ENCODE peak calls at places on chromosomes 13 and 19, in five cellular contexts. One of them, this sample, is unnamed.

GRCh38 chr13:46641274-46642081 is 88.5 kb downstream of the LRCH1 start:
- DNase-seq in neural progenitor cell: no peak
- DNase-seq in astrocyte: no peak
- DNase-seq in trophoblast cell: peak
- DNase-seq in mammary epithelial cell: no peak
- DNase-seq in this sample: no peak

GRCh38 chr13:103351035-103351828 is 285.0 kb upstream of the SLC10A2 start:
- DNase-seq in neural progenitor cell: peak
- DNase-seq in astrocyte: peak
- DNase-seq in trophoblast cell: peak
- DNase-seq in mammary epithelial cell: peak
- DNase-seq in this sample: no peak

GRCh38 chr19:37519890-37520289 is 13.2 kb downstream of the ZNF793 start:
- DNase-seq in neural progenitor cell: no peak
- DNase-seq in astrocyte: peak
- DNase-seq in trophoblast cell: peak
- DNase-seq in mammary epithelial cell: peak
- DNase-seq in this sample: peak

GRCh38 chr19:56712609-56713008 is 41.1 kb upstream of the ZNF835 start:
- DNase-seq in neural progenitor cell: no peak
- DNase-seq in astrocyte: no peak
- DNase-seq in trophoblast cell: no peak
- DNase-seq in mammary epithelial cell: no peak
- DNase-seq in this sample: no peak

GRCh38 chr19:3046621-3047306 is 15.5 kb downstream of the TLE5 start:
- DNase-seq in neural progenitor cell: peak
- DNase-seq in astrocyte: no peak
- DNase-seq in trophoblast cell: no peak
- DNase-seq in mammary epithelial cell: no peak
- DNase-seq in this sample: no peak

GRCh38 chr13:48816696-48817095 is 159.0 kb upstream of the FNDC3A start:
- DNase-seq in neural progenitor cell: no peak
- DNase-seq in astrocyte: no peak
- DNase-seq in trophoblast cell: peak
- DNase-seq in mammary epithelial cell: peak
- DNase-seq in this sample: no peak

GRCh38 chr19:58362272-58362994 is at the start of gene ZNF497:
- DNase-seq in neural progenitor cell: peak
- DNase-seq in astrocyte: peak
- DNase-seq in trophoblast cell: peak
- DNase-seq in mammary epithelial cell: peak
- DNase-seq in this sample: peak

GRCh38 chr13:41050041-41050440 is 11.3 kb upstream of the WBP4 start:
- DNase-seq in neural progenitor cell: no peak
- DNase-seq in astrocyte: no peak
- DNase-seq in trophoblast cell: no peak
- DNase-seq in mammary epithelial cell: no peak
- DNase-seq in this sample: no peak

GRCh38 chr19:39951686-39952085 is 17.3 kb upstream of the FCGBP start:
- DNase-seq in neural progenitor cell: no peak
- DNase-seq in astrocyte: peak
- DNase-seq in trophoblast cell: no peak
- DNase-seq in mammary epithelial cell: peak
- DNase-seq in this sample: no peak

GRCh38 chr13:32746474-32746873 is 160.2 kb downstream of the PDS5B start:
- DNase-seq in neural progenitor cell: no peak
- DNase-seq in astrocyte: peak
- DNase-seq in trophoblast cell: peak
- DNase-seq in mammary epithelial cell: no peak
- DNase-seq in this sample: no peak

GRCh38 chr13:32751340-32751739 is 165.1 kb downstream of the PDS5B start:
- DNase-seq in neural progenitor cell: no peak
- DNase-seq in astrocyte: no peak
- DNase-seq in trophoblast cell: no peak
- DNase-seq in mammary epithelial cell: no peak
- DNase-seq in this sample: no peak

GRCh38 chr13:32752997-32753606 is 166.8 kb downstream of the PDS5B start:
- DNase-seq in neural progenitor cell: no peak
- DNase-seq in astrocyte: no peak
- DNase-seq in trophoblast cell: no peak
- DNase-seq in mammary epithelial cell: no peak
- DNase-seq in this sample: no peak

GRCh38 chr13:32745509-32745908 is 159.3 kb downstream of the PDS5B start:
- DNase-seq in neural progenitor cell: peak
- DNase-seq in astrocyte: no peak
- DNase-seq in trophoblast cell: peak
- DNase-seq in mammary epithelial cell: no peak
- DNase-seq in this sample: no peak

DNA sequence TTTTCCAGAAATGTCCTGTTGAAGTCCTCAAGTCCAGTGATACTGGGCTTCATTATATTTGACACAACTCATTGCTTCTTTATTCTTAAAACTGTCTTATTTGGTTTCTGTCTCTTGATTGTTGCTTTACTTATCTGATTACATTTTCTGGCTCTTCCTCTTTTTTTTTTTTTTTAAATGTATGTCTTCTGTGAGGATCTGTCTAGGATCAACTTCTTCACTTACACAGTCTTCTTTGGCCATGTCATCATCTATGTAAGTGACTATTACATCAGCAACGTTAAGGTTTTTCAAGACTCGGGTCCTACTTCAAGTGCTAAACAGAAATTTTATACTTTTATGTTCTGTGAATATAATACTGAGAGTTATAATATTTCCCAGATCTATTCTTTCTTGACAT is 162.1 kb downstream of the PDS5B start:
- DNase-seq in neural progenitor cell: no peak
- DNase-seq in astrocyte: no peak
- DNase-seq in trophoblast cell: no peak
- DNase-seq in mammary epithelial cell: no peak
- DNase-seq in this sample: no peak
- H3K4me2 ChIP-seq in neural progenitor cell: no peak
- H3K4me2 ChIP-seq in astrocyte: no peak
- H3K4me2 ChIP-seq in trophoblast cell: no peak
- H3K4me2 ChIP-seq in mammary epithelial cell: no peak
- H3K4me2 ChIP-seq in this sample: no peak

DNA sequence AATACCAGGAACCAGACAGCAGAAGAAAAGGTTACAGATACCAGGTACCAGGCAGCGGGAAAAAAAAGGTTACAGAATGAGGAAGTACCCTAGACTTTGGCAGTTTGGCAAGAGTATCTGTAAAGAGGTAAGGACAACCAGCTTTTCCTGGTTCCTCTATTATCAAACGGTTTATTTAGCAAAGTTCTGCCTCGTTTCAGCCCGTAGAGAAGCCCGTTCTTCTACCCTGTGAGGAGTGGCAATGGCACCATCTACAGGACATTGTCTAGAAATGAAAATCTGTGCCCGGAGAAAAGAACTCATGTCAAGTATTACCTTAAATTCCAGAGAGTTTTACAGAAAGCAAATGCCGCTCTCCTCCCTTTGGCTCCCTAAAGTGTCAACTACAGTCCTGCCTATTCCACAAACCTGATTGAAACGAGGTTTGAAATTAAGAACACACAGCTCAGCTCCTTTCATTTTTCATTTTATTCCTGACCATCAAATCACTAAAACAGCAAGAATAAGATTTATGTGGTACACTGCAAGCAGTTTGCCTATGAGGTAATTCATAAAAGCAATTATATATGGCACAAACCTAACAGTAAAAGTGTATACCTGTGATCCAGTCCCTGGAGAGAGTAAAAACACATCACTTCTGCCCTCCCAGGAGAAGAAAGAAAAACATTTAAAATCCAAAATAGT is 226.3 kb downstream of the SLC7A1 start:
- DNase-seq in neural progenitor cell: peak
- DNase-seq in astrocyte: peak
- DNase-seq in trophoblast cell: peak
- DNase-seq in mammary epithelial cell: peak
- DNase-seq in this sample: no peak
- H2AFZ ChIP-seq in neural progenitor cell: peak
- H2AFZ ChIP-seq in astrocyte: no peak
- H2AFZ ChIP-seq in trophoblast cell: no peak
- H2AFZ ChIP-seq in mammary epithelial cell: peak
- H2AFZ ChIP-seq in this sample: peak

DNA sequence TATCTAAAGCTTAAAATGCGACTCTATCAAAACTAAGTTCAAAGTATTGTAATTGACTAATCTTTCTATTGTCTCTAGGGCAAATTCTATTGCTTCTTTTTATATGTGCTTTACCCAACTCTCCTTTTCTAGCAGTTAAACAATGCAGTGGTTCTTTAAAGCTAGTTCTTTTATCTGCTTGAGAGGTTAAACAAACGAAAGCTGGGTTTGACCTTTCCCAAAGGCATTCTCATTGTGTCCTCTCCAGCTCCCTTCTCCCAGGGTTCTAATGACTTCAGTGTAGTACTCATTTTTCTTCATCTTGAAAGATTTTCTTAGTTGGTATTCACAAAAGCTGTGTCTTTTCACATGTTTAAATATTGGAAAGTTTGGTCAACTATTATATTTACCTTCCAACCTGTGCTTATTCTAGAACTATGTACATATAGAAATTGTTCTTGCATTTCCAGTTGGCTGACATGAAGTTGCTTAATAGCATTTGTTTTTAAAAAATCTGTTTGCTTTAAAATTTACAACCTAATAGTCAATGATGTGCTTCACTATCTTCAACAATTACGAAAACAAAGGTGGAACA is 1.5 kb downstream of the WASF3 start:
- DNase-seq in neural progenitor cell: peak
- DNase-seq in astrocyte: no peak
- DNase-seq in trophoblast cell: no peak
- DNase-seq in mammary epithelial cell: no peak
- DNase-seq in this sample: no peak
- H3K9ac ChIP-seq in neural progenitor cell: no peak
- H3K9ac ChIP-seq in astrocyte: no peak
- H3K9ac ChIP-seq in trophoblast cell: no peak
- H3K9ac ChIP-seq in mammary epithelial cell: no peak
- H3K9ac ChIP-seq in this sample: no peak

GRCh38 chr19:44714597-44715169 is 15.7 kb downstream of the CEACAM16 start:
- DNase-seq in neural progenitor cell: no peak
- DNase-seq in astrocyte: no peak
- DNase-seq in trophoblast cell: no peak
- DNase-seq in mammary epithelial cell: no peak
- DNase-seq in this sample: no peak

GRCh38 chr19:44719262-44719701 is 20.3 kb downstream of the CEACAM16 start:
- DNase-seq in neural progenitor cell: no peak
- DNase-seq in astrocyte: no peak
- DNase-seq in trophoblast cell: no peak
- DNase-seq in mammary epithelial cell: no peak
- DNase-seq in this sample: no peak

GRCh38 chr19:44720945-44721344 is 22.0 kb downstream of the CEACAM16 start:
- DNase-seq in neural progenitor cell: no peak
- DNase-seq in astrocyte: peak
- DNase-seq in trophoblast cell: peak
- DNase-seq in mammary epithelial cell: no peak
- DNase-seq in this sample: no peak

GRCh38 chr19:44718441-44719261 is 19.7 kb downstream of the CEACAM16 start:
- DNase-seq in neural progenitor cell: peak
- DNase-seq in astrocyte: peak
- DNase-seq in trophoblast cell: no peak
- DNase-seq in mammary epithelial cell: no peak
- DNase-seq in this sample: no peak

GRCh38 chr19:44717603-44718002 is 18.7 kb downstream of the CEACAM16 start:
- DNase-seq in neural progenitor cell: no peak
- DNase-seq in astrocyte: no peak
- DNase-seq in trophoblast cell: no peak
- DNase-seq in mammary epithelial cell: no peak
- DNase-seq in this sample: no peak
- H3K4me2 ChIP-seq in neural progenitor cell: no peak
- H3K4me2 ChIP-seq in astrocyte: no peak
- H3K4me2 ChIP-seq in trophoblast cell: no peak
- H3K4me2 ChIP-seq in mammary epithelial cell: no peak
- H3K4me2 ChIP-seq in this sample: no peak

DNA sequence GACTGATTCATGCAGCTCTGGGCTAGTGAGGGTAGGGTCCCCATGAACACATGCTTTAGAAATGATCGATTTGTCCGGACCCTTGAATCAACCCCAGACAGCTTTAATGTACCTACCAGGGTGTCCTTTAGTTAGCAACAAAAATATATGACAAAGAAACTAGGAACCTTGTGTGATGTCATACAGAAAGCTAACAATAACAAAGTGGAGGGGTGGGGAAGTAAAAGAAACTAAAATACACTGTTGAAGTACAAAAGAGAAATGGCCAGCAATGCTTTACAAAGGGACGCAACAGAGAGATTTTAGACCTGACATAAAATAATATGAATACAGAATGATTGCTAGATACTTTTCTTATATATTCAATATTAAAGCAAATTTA is 40.0 kb downstream of the DZIP1 start:
- DNase-seq in neural progenitor cell: no peak
- DNase-seq in astrocyte: peak
- DNase-seq in trophoblast cell: no peak
- DNase-seq in mammary epithelial cell: peak
- DNase-seq in this sample: no peak
- H2AFZ ChIP-seq in neural progenitor cell: no peak
- H2AFZ ChIP-seq in astrocyte: peak
- H2AFZ ChIP-seq in trophoblast cell: no peak
- H2AFZ ChIP-seq in mammary epithelial cell: no peak
- H2AFZ ChIP-seq in this sample: no peak

GRCh38 chr19:41321600-41322270 is 11.8 kb downstream of the CCDC97 start:
- DNase-seq in neural progenitor cell: peak
- DNase-seq in astrocyte: peak
- DNase-seq in trophoblast cell: peak
- DNase-seq in mammary epithelial cell: no peak
- DNase-seq in this sample: no peak
- H3K9ac ChIP-seq in neural progenitor cell: no peak
- H3K9ac ChIP-seq in astrocyte: peak
- H3K9ac ChIP-seq in trophoblast cell: no peak
- H3K9ac ChIP-seq in mammary epithelial cell: no peak
- H3K9ac ChIP-seq in this sample: no peak

GRCh38 chr19:7862413-7862951 is 11.7 kb downstream of the PRR36 start:
- DNase-seq in neural progenitor cell: peak
- DNase-seq in astrocyte: no peak
- DNase-seq in trophoblast cell: peak
- DNase-seq in mammary epithelial cell: no peak
- DNase-seq in this sample: no peak
- H3K4me2 ChIP-seq in neural progenitor cell: peak
- H3K4me2 ChIP-seq in astrocyte: peak
- H3K4me2 ChIP-seq in trophoblast cell: peak
- H3K4me2 ChIP-seq in mammary epithelial cell: peak
- H3K4me2 ChIP-seq in this sample: peak

DNA sequence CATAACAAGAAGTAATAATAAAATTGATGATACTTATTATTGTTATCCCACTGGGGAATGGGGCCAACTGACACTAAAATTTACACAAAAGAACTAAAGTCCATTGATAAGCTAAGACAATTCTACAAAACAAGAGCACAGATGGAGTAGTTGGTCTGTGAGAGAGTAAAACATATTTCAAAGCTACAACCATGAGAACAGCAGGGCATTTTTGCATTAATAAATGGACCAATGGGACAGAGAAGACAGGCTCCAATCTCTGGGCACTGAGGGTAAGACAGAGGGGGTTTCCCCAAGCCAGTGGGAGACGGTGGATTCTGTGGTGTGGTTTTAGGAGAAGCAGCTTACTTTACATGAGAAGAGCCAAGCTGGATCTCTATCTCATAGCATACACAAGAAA is 14.4 kb downstream of the KANK2 start:
- DNase-seq in neural progenitor cell: no peak
- DNase-seq in astrocyte: no peak
- DNase-seq in trophoblast cell: no peak
- DNase-seq in mammary epithelial cell: no peak
- DNase-seq in this sample: no peak
- H2AFZ ChIP-seq in neural progenitor cell: no peak
- H2AFZ ChIP-seq in astrocyte: no peak
- H2AFZ ChIP-seq in trophoblast cell: no peak
- H2AFZ ChIP-seq in mammary epithelial cell: no peak
- H2AFZ ChIP-seq in this sample: no peak

GRCh38 chr13:106344318-106344717 is 191.1 kb downstream of the EFNB2 start:
- DNase-seq in neural progenitor cell: no peak
- DNase-seq in astrocyte: no peak
- DNase-seq in trophoblast cell: no peak
- DNase-seq in mammary epithelial cell: no peak
- DNase-seq in this sample: no peak
- H3K9ac ChIP-seq in neural progenitor cell: no peak
- H3K9ac ChIP-seq in astrocyte: no peak
- H3K9ac ChIP-seq in trophoblast cell: no peak
- H3K9ac ChIP-seq in mammary epithelial cell: no peak
- H3K9ac ChIP-seq in this sample: no peak